ENCODE peak calls at places on chromosomes 4 and X, in four cellular contexts. One of them, this sample, is unnamed.

GRCh38 chr4:140049924-140050681 is 103.9 kb downstream of the MAML3 start:
- DNase-seq in IMR-90: peak
- DNase-seq in GM12878: no peak
- DNase-seq in K562: no peak
- DNase-seq in this sample: peak

GRCh38 chrX:81489987-81490386 is 288.1 kb downstream of the SH3BGRL start:
- DNase-seq in IMR-90: no peak
- DNase-seq in GM12878: no peak
- DNase-seq in K562: no peak
- DNase-seq in this sample: no peak

GRCh38 chr4:145196747-145197146 is 16.4 kb upstream of the OTUD4 start:
- DNase-seq in IMR-90: no peak
- DNase-seq in GM12878: no peak
- DNase-seq in K562: no peak
- DNase-seq in this sample: no peak

GRCh38 chr4:38008493-38009120 is 48.4 kb downstream of the PTTG2 start:
- DNase-seq in IMR-90: no peak
- DNase-seq in GM12878: no peak
- DNase-seq in K562: no peak
- DNase-seq in this sample: no peak

GRCh38 chr4:39032218-39033085 is at the start of gene TMEM156:
- DNase-seq in IMR-90: peak
- DNase-seq in GM12878: peak
- DNase-seq in K562: no peak
- DNase-seq in this sample: peak

GRCh38 chr4:128810331-128810870 is 901 bp downstream of the JADE1 start:
- DNase-seq in IMR-90: peak
- DNase-seq in GM12878: no peak
- DNase-seq in K562: peak
- DNase-seq in this sample: no peak

GRCh38 chr4:3218824-3219760 is 29.9 kb upstream of the MSANTD1 start:
- DNase-seq in IMR-90: no peak
- DNase-seq in GM12878: no peak
- DNase-seq in K562: no peak
- DNase-seq in this sample: no peak

GRCh38 chr4:141391293-141391692 is 170.6 kb downstream of the ZNF330 start:
- DNase-seq in IMR-90: peak
- DNase-seq in GM12878: no peak
- DNase-seq in K562: no peak
- DNase-seq in this sample: no peak

GRCh38 chr4:169945636-169946035 is 80.6 kb downstream of the MFAP3L start:
- DNase-seq in IMR-90: no peak
- DNase-seq in GM12878: no peak
- DNase-seq in K562: no peak
- DNase-seq in this sample: no peak

GRCh38 chr4:104749062-104749461 is 254.4 kb upstream of the CXXC4 start:
- DNase-seq in IMR-90: no peak
- DNase-seq in GM12878: peak
- DNase-seq in K562: no peak
- DNase-seq in this sample: no peak
- TF ChIP-seq FOS in IMR-90: no peak
- TF ChIP-seq FOS in GM12878: no peak
- TF ChIP-seq FOS in K562: no peak
- TF ChIP-seq FOS in this sample: no peak

DNA sequence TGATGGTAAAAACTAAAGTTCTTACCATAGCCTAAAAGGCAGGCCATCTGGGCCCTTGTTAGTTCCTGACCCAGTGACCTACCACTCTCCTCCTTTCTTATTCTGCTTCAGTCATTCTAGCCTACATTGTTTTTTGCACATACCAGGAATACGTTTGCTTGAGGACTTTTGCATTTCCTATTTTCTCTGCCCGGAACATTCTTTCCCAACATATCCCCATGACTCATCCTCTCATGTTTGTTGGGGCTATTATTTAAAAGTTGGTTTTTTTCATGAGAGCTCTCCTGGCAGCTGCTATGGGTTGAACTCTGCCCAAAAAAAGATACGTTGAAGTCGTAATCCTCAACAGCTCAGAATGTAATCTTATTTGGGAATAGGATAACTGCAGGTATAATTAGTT is 138.4 kb upstream of the PDHA2 start:
- DNase-seq in IMR-90: no peak
- DNase-seq in GM12878: no peak
- DNase-seq in K562: no peak
- DNase-seq in this sample: peak
- TF ChIP-seq FOS in IMR-90: no peak
- TF ChIP-seq FOS in GM12878: no peak
- TF ChIP-seq FOS in K562: no peak
- TF ChIP-seq FOS in this sample: peak

GRCh38 chrX:107421337-107421736 is 28.1 kb upstream of the FRMPD3 start:
- DNase-seq in IMR-90: no peak
- DNase-seq in GM12878: no peak
- DNase-seq in K562: no peak
- DNase-seq in this sample: no peak
- TF ChIP-seq FOS in IMR-90: no peak
- TF ChIP-seq FOS in GM12878: no peak
- TF ChIP-seq FOS in K562: no peak
- TF ChIP-seq FOS in this sample: no peak

GRCh38 chr4:21507439-21507838 is 441.1 kb downstream of the KCNIP4 start:
- DNase-seq in IMR-90: no peak
- DNase-seq in GM12878: no peak
- DNase-seq in K562: no peak
- DNase-seq in this sample: peak
- TF ChIP-seq FOS in IMR-90: no peak
- TF ChIP-seq FOS in GM12878: no peak
- TF ChIP-seq FOS in K562: no peak
- TF ChIP-seq FOS in this sample: no peak

GRCh38 chr4:184453402-184454160 is 20.8 kb downstream of the IRF2 start:
- DNase-seq in IMR-90: peak
- DNase-seq in GM12878: no peak
- DNase-seq in K562: no peak
- DNase-seq in this sample: peak
- TF ChIP-seq FOS in IMR-90: no peak
- TF ChIP-seq FOS in GM12878: no peak
- TF ChIP-seq FOS in K562: no peak
- TF ChIP-seq FOS in this sample: peak

GRCh38 chr4:8920969-8921368 is 49.3 kb upstream of the HMX1 start:
- DNase-seq in IMR-90: no peak
- DNase-seq in GM12878: no peak
- DNase-seq in K562: no peak
- DNase-seq in this sample: no peak
- TF ChIP-seq FOS in IMR-90: no peak
- TF ChIP-seq FOS in GM12878: no peak
- TF ChIP-seq FOS in K562: no peak
- TF ChIP-seq FOS in this sample: no peak

DNA sequence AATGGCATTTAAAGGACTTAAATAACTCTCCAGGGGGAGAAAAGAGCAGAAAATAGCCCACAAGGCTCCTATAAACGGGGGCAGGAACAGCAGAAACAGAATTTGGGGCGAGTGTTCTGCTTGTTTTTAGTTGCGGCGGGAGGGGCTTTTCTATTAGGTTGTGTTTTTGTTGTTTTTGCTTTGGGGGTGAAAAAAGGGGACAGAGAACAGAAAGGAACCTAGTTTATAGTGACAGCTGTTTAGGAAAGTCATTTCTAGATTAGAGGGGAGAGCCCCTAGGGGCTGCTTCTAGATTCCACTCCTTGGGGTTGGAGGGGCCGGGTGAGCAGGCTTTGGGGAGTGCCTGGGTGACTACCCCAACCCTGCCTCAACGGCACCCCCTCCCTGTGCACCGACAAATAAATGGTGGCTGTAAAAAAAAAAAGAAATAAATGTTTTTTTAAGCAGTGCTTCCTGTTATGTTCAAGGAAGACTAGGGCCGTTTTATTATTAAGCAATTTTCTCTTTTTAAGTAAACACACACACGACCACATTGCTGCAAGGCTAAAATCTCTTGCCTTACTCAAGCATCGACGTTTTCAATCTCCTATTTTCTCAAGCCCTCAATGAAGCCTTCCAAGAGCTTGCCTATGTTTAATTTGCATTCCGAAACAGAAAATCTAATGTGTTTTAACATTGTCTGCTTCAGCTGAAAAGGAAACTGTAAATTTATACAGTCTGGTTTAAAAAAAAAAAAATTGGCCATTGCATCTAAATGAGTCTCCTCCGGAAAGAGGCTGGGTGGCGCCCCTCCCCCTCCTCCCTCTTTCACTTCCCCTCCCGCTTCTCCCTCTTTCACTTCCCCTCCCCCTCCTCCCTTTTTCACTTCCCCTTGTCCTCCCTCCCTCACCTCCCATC is 123.3 kb upstream of the TBL1X start:
- DNase-seq in IMR-90: peak
- DNase-seq in GM12878: peak
- DNase-seq in K562: peak
- DNase-seq in this sample: peak
- TF ChIP-seq FOS in IMR-90: no peak
- TF ChIP-seq FOS in GM12878: no peak
- TF ChIP-seq FOS in K562: no peak
- TF ChIP-seq FOS in this sample: no peak

This sample was measured in endothelial cell of umbilical vein.